ENCODE peak calls at places on chromosomes 4 and X, in ten cellular contexts. One of them, this sample, is unnamed.

GRCh38 chr4:56570041-56570440 is 64.5 kb downstream of the ARL9 start:
- DNase-seq in GM04504: no peak
- DNase-seq in PC-3: peak; percentile 46
- DNase-seq in activated CD4-positive, alpha-beta T cell treated with anti-CD3 and anti-CD28 coated beads for 24 hours: no peak
- DNase-seq in hypothalamus: no peak
- DNase-seq in cardiac muscle cell: peak; percentile 40
- DNase-seq in progenitor cell of endocrine pancreas: no peak
- DNase-seq in mucosa of descending colon: no peak
- DNase-seq in effector memory CD8-positive, alpha-beta T cell: no peak
- DNase-seq in AG10803: no peak
- DNase-seq in this sample: no peak

GRCh38 chrX:136047001-136047642 is 61.9 kb downstream of the SLC9A6 start:
- DNase-seq in mucosa of descending colon: no peak
- DNase-seq in PC-3: peak; percentile 90
- DNase-seq in progenitor cell of endocrine pancreas: no peak
- DNase-seq in activated CD4-positive, alpha-beta T cell treated with anti-CD3 and anti-CD28 coated beads for 24 hours: no peak
- DNase-seq in hypothalamus: no peak
- DNase-seq in effector memory CD8-positive, alpha-beta T cell: no peak
- DNase-seq in AG10803: no peak
- DNase-seq in cardiac muscle cell: no peak
- DNase-seq in GM04504: no peak
- DNase-seq in this sample: no peak

GRCh38 chr4:174918058-174918457 is at the start of gene ADAM29:
- DNase-seq in AG10803: no peak
- DNase-seq in activated CD4-positive, alpha-beta T cell treated with anti-CD3 and anti-CD28 coated beads for 24 hours: no peak
- DNase-seq in progenitor cell of endocrine pancreas: no peak
- DNase-seq in mucosa of descending colon: no peak
- DNase-seq in effector memory CD8-positive, alpha-beta T cell: no peak
- DNase-seq in hypothalamus: no peak
- DNase-seq in GM04504: no peak
- DNase-seq in PC-3: no peak
- DNase-seq in cardiac muscle cell: no peak
- DNase-seq in this sample: no peak

GRCh38 chr4:90328558-90328957 is 201.4 kb downstream of the CCSER1 start:
- DNase-seq in progenitor cell of endocrine pancreas: no peak
- DNase-seq in mucosa of descending colon: peak; percentile 30
- DNase-seq in PC-3: peak; percentile 67
- DNase-seq in activated CD4-positive, alpha-beta T cell treated with anti-CD3 and anti-CD28 coated beads for 24 hours: no peak
- DNase-seq in cardiac muscle cell: peak; percentile 47
- DNase-seq in GM04504: no peak
- DNase-seq in effector memory CD8-positive, alpha-beta T cell: no peak
- DNase-seq in hypothalamus: no peak
- DNase-seq in AG10803: peak; percentile 0
- DNase-seq in this sample: peak; percentile 59

GRCh38 chrX:40158036-40158706 is 60.4 kb upstream of the BCOR start:
- DNase-seq in effector memory CD8-positive, alpha-beta T cell: no peak
- DNase-seq in AG10803: no peak
- DNase-seq in progenitor cell of endocrine pancreas: no peak
- DNase-seq in GM04504: no peak
- DNase-seq in PC-3: peak; percentile 46
- DNase-seq in activated CD4-positive, alpha-beta T cell treated with anti-CD3 and anti-CD28 coated beads for 24 hours: no peak
- DNase-seq in hypothalamus: peak; percentile 40
- DNase-seq in cardiac muscle cell: no peak
- DNase-seq in mucosa of descending colon: peak; percentile 58
- DNase-seq in this sample: peak; percentile 63

GRCh38 chr4:143701365-143701764 is 890 bp upstream of the FREM3 start:
- DNase-seq in cardiac muscle cell: no peak
- DNase-seq in mucosa of descending colon: no peak
- DNase-seq in effector memory CD8-positive, alpha-beta T cell: no peak
- DNase-seq in progenitor cell of endocrine pancreas: no peak
- DNase-seq in PC-3: no peak
- DNase-seq in GM04504: no peak
- DNase-seq in hypothalamus: no peak
- DNase-seq in activated CD4-positive, alpha-beta T cell treated with anti-CD3 and anti-CD28 coated beads for 24 hours: no peak
- DNase-seq in AG10803: no peak
- DNase-seq in this sample: no peak

GRCh38 chr4:48483777-48484493 is 792 bp downstream of the SLC10A4 start:
- DNase-seq in GM04504: no peak
- DNase-seq in cardiac muscle cell: no peak
- DNase-seq in activated CD4-positive, alpha-beta T cell treated with anti-CD3 and anti-CD28 coated beads for 24 hours: no peak
- DNase-seq in hypothalamus: no peak
- DNase-seq in PC-3: no peak
- DNase-seq in progenitor cell of endocrine pancreas: peak; percentile 19
- DNase-seq in mucosa of descending colon: peak; percentile 39
- DNase-seq in effector memory CD8-positive, alpha-beta T cell: no peak
- DNase-seq in AG10803: no peak
- DNase-seq in this sample: no peak

GRCh38 chr4:6126971-6127745 is 73.2 kb downstream of the JAKMIP1 start:
- DNase-seq in cardiac muscle cell: no peak
- DNase-seq in AG10803: no peak
- DNase-seq in effector memory CD8-positive, alpha-beta T cell: no peak
- DNase-seq in GM04504: no peak
- DNase-seq in activated CD4-positive, alpha-beta T cell treated with anti-CD3 and anti-CD28 coated beads for 24 hours: no peak
- DNase-seq in PC-3: no peak
- DNase-seq in mucosa of descending colon: no peak
- DNase-seq in hypothalamus: no peak
- DNase-seq in progenitor cell of endocrine pancreas: no peak
- DNase-seq in this sample: no peak

GRCh38 chr4:123661080-123661737 is 264.6 kb downstream of the SPRY1 start:
- DNase-seq in mucosa of descending colon: no peak
- DNase-seq in activated CD4-positive, alpha-beta T cell treated with anti-CD3 and anti-CD28 coated beads for 24 hours: no peak
- DNase-seq in progenitor cell of endocrine pancreas: no peak
- DNase-seq in PC-3: peak; percentile 56
- DNase-seq in GM04504: no peak
- DNase-seq in effector memory CD8-positive, alpha-beta T cell: no peak
- DNase-seq in cardiac muscle cell: peak; percentile 57
- DNase-seq in hypothalamus: no peak
- DNase-seq in AG10803: peak; percentile 20
- DNase-seq in this sample: no peak

GRCh38 chrX:119417842-119418241 is 18.7 kb downstream of the SLC25A43 start:
- DNase-seq in PC-3: no peak
- DNase-seq in GM04504: no peak
- DNase-seq in mucosa of descending colon: no peak
- DNase-seq in effector memory CD8-positive, alpha-beta T cell: no peak
- DNase-seq in cardiac muscle cell: peak; percentile 17
- DNase-seq in AG10803: no peak
- DNase-seq in progenitor cell of endocrine pancreas: no peak
- DNase-seq in hypothalamus: peak; percentile 0
- DNase-seq in activated CD4-positive, alpha-beta T cell treated with anti-CD3 and anti-CD28 coated beads for 24 hours: no peak
- DNase-seq in this sample: no peak

GRCh38 chr4:69907151-69907550 is 23.7 kb upstream of the CSN1S1 start:
- DNase-seq in AG10803: no peak
- DNase-seq in GM04504: no peak
- DNase-seq in activated CD4-positive, alpha-beta T cell treated with anti-CD3 and anti-CD28 coated beads for 24 hours: no peak
- DNase-seq in cardiac muscle cell: peak; percentile 51
- DNase-seq in mucosa of descending colon: no peak
- DNase-seq in hypothalamus: no peak
- DNase-seq in PC-3: no peak
- DNase-seq in effector memory CD8-positive, alpha-beta T cell: no peak
- DNase-seq in progenitor cell of endocrine pancreas: no peak
- DNase-seq in this sample: no peak

GRCh38 chrX:131802836-131803626 is 220.1 kb upstream of the STK26 start:
- DNase-seq in GM04504: peak; percentile 48
- DNase-seq in progenitor cell of endocrine pancreas: no peak
- DNase-seq in cardiac muscle cell: no peak
- DNase-seq in mucosa of descending colon: no peak
- DNase-seq in PC-3: peak; percentile 63
- DNase-seq in AG10803: no peak
- DNase-seq in activated CD4-positive, alpha-beta T cell treated with anti-CD3 and anti-CD28 coated beads for 24 hours: peak; percentile 52
- DNase-seq in hypothalamus: no peak
- DNase-seq in effector memory CD8-positive, alpha-beta T cell: no peak
- DNase-seq in this sample: no peak

GRCh38 chrX:42714981-42715688 is 62.8 kb downstream of the PPP1R2C start:
- DNase-seq in AG10803: no peak
- DNase-seq in progenitor cell of endocrine pancreas: peak; percentile 44
- DNase-seq in GM04504: no peak
- DNase-seq in cardiac muscle cell: peak; percentile 13
- DNase-seq in PC-3: peak; percentile 40
- DNase-seq in effector memory CD8-positive, alpha-beta T cell: no peak
- DNase-seq in activated CD4-positive, alpha-beta T cell treated with anti-CD3 and anti-CD28 coated beads for 24 hours: no peak
- DNase-seq in hypothalamus: peak; percentile 61
- DNase-seq in mucosa of descending colon: peak; percentile 70
- DNase-seq in this sample: peak; percentile 39

GRCh38 chrX:67780694-67781109 is 236.9 kb downstream of the AR start:
- DNase-seq in effector memory CD8-positive, alpha-beta T cell: no peak
- DNase-seq in hypothalamus: peak; percentile 7
- DNase-seq in AG10803: peak; percentile 98
- DNase-seq in activated CD4-positive, alpha-beta T cell treated with anti-CD3 and anti-CD28 coated beads for 24 hours: no peak
- DNase-seq in PC-3: peak; percentile 2
- DNase-seq in progenitor cell of endocrine pancreas: no peak
- DNase-seq in mucosa of descending colon: peak; percentile 18
- DNase-seq in cardiac muscle cell: peak; percentile 97
- DNase-seq in GM04504: peak; percentile 65
- DNase-seq in this sample: peak; percentile 76

GRCh38 chr4:37891221-37892159 is 606 bp downstream of the TBC1D1 start:
- DNase-seq in cardiac muscle cell: peak; percentile 37
- DNase-seq in progenitor cell of endocrine pancreas: no peak
- DNase-seq in GM04504: no peak
- DNase-seq in PC-3: no peak
- DNase-seq in mucosa of descending colon: no peak
- DNase-seq in activated CD4-positive, alpha-beta T cell treated with anti-CD3 and anti-CD28 coated beads for 24 hours: peak; percentile 13
- DNase-seq in AG10803: no peak
- DNase-seq in hypothalamus: no peak
- DNase-seq in effector memory CD8-positive, alpha-beta T cell: peak; percentile 48
- DNase-seq in this sample: peak; percentile 48

GRCh38 chr4:110597582-110597981 is 25.3 kb downstream of the PITX2 start:
- DNase-seq in progenitor cell of endocrine pancreas: no peak
- DNase-seq in effector memory CD8-positive, alpha-beta T cell: no peak
- DNase-seq in activated CD4-positive, alpha-beta T cell treated with anti-CD3 and anti-CD28 coated beads for 24 hours: no peak
- DNase-seq in GM04504: no peak
- DNase-seq in mucosa of descending colon: no peak
- DNase-seq in PC-3: no peak
- DNase-seq in cardiac muscle cell: no peak
- DNase-seq in hypothalamus: no peak
- DNase-seq in AG10803: no peak
- DNase-seq in this sample: no peak

GRCh38 chr4:30718021-30718888 is 1.9 kb upstream of the PCDH7 start:
- DNase-seq in mucosa of descending colon: peak; percentile 49
- DNase-seq in progenitor cell of endocrine pancreas: peak; percentile 41
- DNase-seq in AG10803: no peak
- DNase-seq in PC-3: peak; percentile 25
- DNase-seq in GM04504: peak; percentile 18
- DNase-seq in hypothalamus: peak; percentile 62
- DNase-seq in activated CD4-positive, alpha-beta T cell treated with anti-CD3 and anti-CD28 coated beads for 24 hours: no peak
- DNase-seq in cardiac muscle cell: peak; percentile 24
- DNase-seq in effector memory CD8-positive, alpha-beta T cell: no peak
- DNase-seq in this sample: peak; percentile 68

GRCh38 chrX:134520860-134521390 is 61.0 kb downstream of the HPRT1 start:
- DNase-seq in mucosa of descending colon: no peak
- DNase-seq in hypothalamus: no peak
- DNase-seq in cardiac muscle cell: peak; percentile 80
- DNase-seq in progenitor cell of endocrine pancreas: no peak
- DNase-seq in GM04504: peak; percentile 55
- DNase-seq in PC-3: peak; percentile 79
- DNase-seq in effector memory CD8-positive, alpha-beta T cell: no peak
- DNase-seq in activated CD4-positive, alpha-beta T cell treated with anti-CD3 and anti-CD28 coated beads for 24 hours: no peak
- DNase-seq in AG10803: peak; percentile 68
- DNase-seq in this sample: no peak

GRCh38 chrX:45344597-45344996 is 143.9 kb upstream of the DIPK2B start:
- DNase-seq in GM04504: peak; percentile 75
- DNase-seq in effector memory CD8-positive, alpha-beta T cell: no peak
- DNase-seq in cardiac muscle cell: peak; percentile 67
- DNase-seq in activated CD4-positive, alpha-beta T cell treated with anti-CD3 and anti-CD28 coated beads for 24 hours: no peak
- DNase-seq in AG10803: peak; percentile 87
- DNase-seq in progenitor cell of endocrine pancreas: no peak
- DNase-seq in PC-3: peak; percentile 64
- DNase-seq in mucosa of descending colon: no peak
- DNase-seq in hypothalamus: no peak
- DNase-seq in this sample: no peak

GRCh38 chr4:7903686-7904085 is 36.0 kb downstream of the AFAP1 start:
- DNase-seq in mucosa of descending colon: no peak
- DNase-seq in GM04504: no peak
- DNase-seq in effector memory CD8-positive, alpha-beta T cell: no peak
- DNase-seq in progenitor cell of endocrine pancreas: no peak
- DNase-seq in hypothalamus: no peak
- DNase-seq in AG10803: peak; percentile 69
- DNase-seq in PC-3: no peak
- DNase-seq in activated CD4-positive, alpha-beta T cell treated with anti-CD3 and anti-CD28 coated beads for 24 hours: no peak
- DNase-seq in cardiac muscle cell: no peak
- DNase-seq in this sample: no peak

GRCh38 chrX:10089378-10089795 is 67.4 kb upstream of the CLCN4 start:
- DNase-seq in PC-3: peak; percentile 92
- DNase-seq in cardiac muscle cell: peak; percentile 37
- DNase-seq in mucosa of descending colon: no peak
- DNase-seq in hypothalamus: no peak
- DNase-seq in GM04504: no peak
- DNase-seq in effector memory CD8-positive, alpha-beta T cell: no peak
- DNase-seq in progenitor cell of endocrine pancreas: no peak
- DNase-seq in activated CD4-positive, alpha-beta T cell treated with anti-CD3 and anti-CD28 coated beads for 24 hours: no peak
- DNase-seq in AG10803: no peak
- DNase-seq in this sample: no peak

GRCh38 chrX:119512145-119512800 is 44.0 kb downstream of the SLC25A5 start:
- DNase-seq in PC-3: peak; percentile 85
- DNase-seq in AG10803: peak; percentile 67
- DNase-seq in GM04504: peak; percentile 47
- DNase-seq in cardiac muscle cell: peak; percentile 81
- DNase-seq in activated CD4-positive, alpha-beta T cell treated with anti-CD3 and anti-CD28 coated beads for 24 hours: no peak
- DNase-seq in progenitor cell of endocrine pancreas: peak; percentile 25
- DNase-seq in mucosa of descending colon: peak; percentile 75
- DNase-seq in hypothalamus: peak; percentile 36
- DNase-seq in effector memory CD8-positive, alpha-beta T cell: no peak
- DNase-seq in this sample: peak; percentile 57

GRCh38 chr4:13527983-13528822 is 16.1 kb downstream of the NKX3-2 start:
- DNase-seq in activated CD4-positive, alpha-beta T cell treated with anti-CD3 and anti-CD28 coated beads for 24 hours: no peak
- DNase-seq in mucosa of descending colon: no peak
- DNase-seq in GM04504: no peak
- DNase-seq in hypothalamus: no peak
- DNase-seq in cardiac muscle cell: no peak
- DNase-seq in AG10803: no peak
- DNase-seq in effector memory CD8-positive, alpha-beta T cell: no peak
- DNase-seq in progenitor cell of endocrine pancreas: no peak
- DNase-seq in PC-3: no peak
- DNase-seq in this sample: no peak

GRCh38 chr4:2222838-2223237 is 19.1 kb downstream of the HAUS3 start:
- DNase-seq in GM04504: no peak
- DNase-seq in effector memory CD8-positive, alpha-beta T cell: no peak
- DNase-seq in hypothalamus: no peak
- DNase-seq in progenitor cell of endocrine pancreas: no peak
- DNase-seq in mucosa of descending colon: no peak
- DNase-seq in PC-3: peak; percentile 57
- DNase-seq in AG10803: no peak
- DNase-seq in activated CD4-positive, alpha-beta T cell treated with anti-CD3 and anti-CD28 coated beads for 24 hours: no peak
- DNase-seq in cardiac muscle cell: no peak
- DNase-seq in this sample: no peak

GRCh38 chr4:100450449-100450848 is 67.4 kb downstream of the EMCN start:
- DNase-seq in mucosa of descending colon: no peak
- DNase-seq in GM04504: no peak
- DNase-seq in effector memory CD8-positive, alpha-beta T cell: no peak
- DNase-seq in hypothalamus: no peak
- DNase-seq in cardiac muscle cell: no peak
- DNase-seq in activated CD4-positive, alpha-beta T cell treated with anti-CD3 and anti-CD28 coated beads for 24 hours: no peak
- DNase-seq in AG10803: peak; percentile 3
- DNase-seq in progenitor cell of endocrine pancreas: no peak
- DNase-seq in PC-3: no peak
- DNase-seq in this sample: no peak

GRCh38 chrX:11406109-11406755 is 113.0 kb downstream of the AMELX start:
- DNase-seq in PC-3: peak; percentile 14
- DNase-seq in activated CD4-positive, alpha-beta T cell treated with anti-CD3 and anti-CD28 coated beads for 24 hours: no peak
- DNase-seq in progenitor cell of endocrine pancreas: no peak
- DNase-seq in hypothalamus: no peak
- DNase-seq in AG10803: no peak
- DNase-seq in mucosa of descending colon: no peak
- DNase-seq in cardiac muscle cell: peak; percentile 40
- DNase-seq in effector memory CD8-positive, alpha-beta T cell: no peak
- DNase-seq in GM04504: no peak
- DNase-seq in this sample: no peak

GRCh38 chrX:22220941-22221340 is 51.8 kb upstream of the CBLL2 start:
- DNase-seq in hypothalamus: no peak
- DNase-seq in GM04504: peak; percentile 23
- DNase-seq in PC-3: peak; percentile 93
- DNase-seq in AG10803: peak; percentile 45
- DNase-seq in effector memory CD8-positive, alpha-beta T cell: no peak
- DNase-seq in cardiac muscle cell: peak; percentile 18
- DNase-seq in progenitor cell of endocrine pancreas: no peak
- DNase-seq in activated CD4-positive, alpha-beta T cell treated with anti-CD3 and anti-CD28 coated beads for 24 hours: no peak
- DNase-seq in mucosa of descending colon: no peak
- DNase-seq in this sample: no peak

GRCh38 chrX:108415146-108415545 is 23.1 kb downstream of the COL4A6 start:
- DNase-seq in AG10803: no peak
- DNase-seq in progenitor cell of endocrine pancreas: no peak
- DNase-seq in activated CD4-positive, alpha-beta T cell treated with anti-CD3 and anti-CD28 coated beads for 24 hours: no peak
- DNase-seq in hypothalamus: no peak
- DNase-seq in PC-3: peak; percentile 59
- DNase-seq in cardiac muscle cell: no peak
- DNase-seq in effector memory CD8-positive, alpha-beta T cell: no peak
- DNase-seq in GM04504: no peak
- DNase-seq in mucosa of descending colon: no peak
- DNase-seq in this sample: no peak